ENCODE peak calls at places on chromosomes 11 and 22, in ten cellular contexts. Y is AG04449; M is stimulated activated CD4-positive, alpha-beta T cell treated with anti-CD3 and anti-CD28 coated beads, Interleukin-1b, Interleukin-23, amount 100 ng/mL, for 24 hours; D is mammary epithelial cell; O is cardiac muscle cell; B is naive thymus-derived CD8-positive, alpha-beta T cell; X is CD8-positive, alpha-beta memory T cell; R is GM23248; F is NCI-H2081; L is fibroblast of pulmonary artery. I is an unnamed sample.

GRCh38 chr11:40513281-40513680 is 946.2 kb downstream of the LRRC4C start:
- DNase-seq in Y (no peak), M (no peak), D (no peak), O (peak), B (no peak), X (no peak), R (no peak), F (no peak), L (no peak), I (no peak)

GRCh38 chr11:15688351-15688792 is 573.6 kb downstream of the INSC start:
- DNase-seq in Y (no peak), M (no peak), D (peak), O (no peak), B (no peak), X (no peak), R (peak), F (no peak), L (peak), I (no peak)

GRCh38 chr22:24184057-24184798 is 2.9 kb downstream of the SUSD2 start:
- DNase-seq in Y (no peak), M (no peak), D (no peak), O (no peak), B (no peak), X (no peak), R (no peak), F (no peak), L (no peak), I (no peak)

GRCh38 chr11:129252621-129253020 is 60.5 kb upstream of the ARHGAP32 start:
- DNase-seq in Y (no peak), M (no peak), D (no peak), O (no peak), B (no peak), X (no peak), R (no peak), F (no peak), L (no peak), I (no peak)

GRCh38 chr11:32006799-32007388 is 84.0 kb upstream of the RCN1 start:
- DNase-seq in Y (peak), M (no peak), D (peak), O (peak), B (peak), X (no peak), R (peak), F (peak), L (peak), I (peak)

GRCh38 chr22:41369089-41369745 is 12.5 kb upstream of the TEF start:
- DNase-seq in Y (no peak), M (no peak), D (no peak), O (no peak), B (no peak), X (no peak), R (no peak), F (no peak), L (no peak), I (no peak)

GRCh38 chr11:57426754-57427691 is at the start of gene SLC43A3:
- DNase-seq in Y (peak), M (peak), D (peak), O (peak), B (peak), X (peak), R (peak), F (no peak), L (peak), I (peak)

GRCh38 chr11:113992459-113993105 is 17.7 kb downstream of the HTR3A start:
- DNase-seq in Y (no peak), M (no peak), D (no peak), O (no peak), B (no peak), X (no peak), R (no peak), F (peak), L (no peak), I (no peak)

GRCh38 chr11:66336234-66337102 is at the start of gene RIN1:
- DNase-seq in Y (peak), M (no peak), D (peak), O (peak), B (peak), X (peak), R (peak), F (peak), L (peak), I (peak)

GRCh38 chr11:111540921-111541208 is 345 bp downstream of the LAYN start:
- DNase-seq in Y (no peak), M (no peak), D (no peak), O (no peak), B (no peak), X (no peak), R (no peak), F (no peak), L (no peak), I (no peak)

GRCh38 chr22:30474683-30475424 is 3.0 kb upstream of the SEC14L3 start:
- DNase-seq in Y (no peak), M (no peak), D (peak), O (no peak), B (peak), X (no peak), R (no peak), F (peak), L (no peak), I (no peak)

GRCh38 chr11:33377852-33378385 is 120.7 kb downstream of the HIPK3 start:
- DNase-seq in Y (no peak), M (no peak), D (no peak), O (no peak), B (no peak), X (no peak), R (peak), F (no peak), L (peak), I (no peak)

GRCh38 chr22:41491379-41492100 is 22.6 kb downstream of the ACO2 start:
- DNase-seq in Y (no peak), M (no peak), D (no peak), O (no peak), B (no peak), X (no peak), R (no peak), F (no peak), L (no peak), I (no peak)

GRCh38 chr11:134536677-134537076 is 124.6 kb upstream of the B3GAT1 start:
- DNase-seq in Y (no peak), M (no peak), D (no peak), O (no peak), B (no peak), X (no peak), R (no peak), F (no peak), L (no peak), I (no peak)

GRCh38 chr11:112806876-112807275 is 154.3 kb upstream of the NCAM1 start:
- DNase-seq in Y (no peak), M (no peak), D (no peak), O (peak), B (no peak), X (no peak), R (no peak), F (peak), L (no peak), I (no peak)

GRCh38 chr11:10942621-10943020 is 84.8 kb upstream of the ZBED5 start:
- DNase-seq in Y (no peak), M (no peak), D (no peak), O (no peak), B (no peak), X (no peak), R (peak), F (no peak), L (no peak), I (no peak)